ENCODE peak calls at places on chromosomes 3 and 15, in seven cellular contexts. M is PC-9; Z is stimulated activated CD4-positive, alpha-beta T cell treated with anti-CD3 and anti-CD28 coated beads, Interleukin-2, amount 100 ng/mL, for 48 hours; A is anterior cingulate cortex; O is HFFc6; U is MM.1S; H is ACHN. R is an unnamed sample.
A peak's percentile ranks its signal among the peaks of the same experiment; 100 is the strongest.

GRCh38 chr15:68051907-68052306 is 2.2 kb upstream of the PIAS1 start:
- DNase-seq in O (no peak), Z (no peak), U (no peak), M (no peak), H (no peak), A (no peak), R (no peak)

GRCh38 chr3:168117059-168117458 is 21.3 kb upstream of the GOLIM4 start:
- DNase-seq in O (no peak), A (no peak), Z (no peak), M (no peak), H (no peak), U (no peak), R (no peak)

GRCh38 chr3:3200632-3201212 is 21.2 kb upstream of the CRBN start:
- DNase-seq in O (peak; percentile 64), A (peak; percentile 15), H (peak; percentile 60), Z (peak; percentile 31), M (peak; percentile 25), U (peak; percentile 87), R (no peak)

GRCh38 chr3:183526838-183527420 is 28.6 kb downstream of the KLHL6 start:
- DNase-seq in U (no peak), Z (no peak), M (no peak), A (no peak), H (no peak), O (no peak), R (no peak)

GRCh38 chr3:61841111-61841845 is 279.9 kb downstream of the PTPRG start:
- DNase-seq in U (no peak), H (no peak), O (no peak), A (no peak), Z (no peak), M (no peak), R (no peak)

GRCh38 chr3:185764168-185764988 is 60.5 kb downstream of the IGF2BP2 start:
- DNase-seq in A (no peak), O (no peak), U (no peak), M (no peak), Z (no peak), H (no peak), R (no peak)

GRCh38 chr3:13890377-13891016 is 10.6 kb upstream of the WNT7A start:
- DNase-seq in A (no peak), M (peak; percentile 51), Z (no peak), O (no peak), U (no peak), H (no peak), R (peak; percentile 87)

GRCh38 chr15:90598053-90598577 is 68.4 kb downstream of the CRTC3 start:
- DNase-seq in Z (no peak), U (no peak), M (peak; percentile 65), O (peak; percentile 8), A (peak; percentile 41), H (no peak), R (no peak)

GRCh38 chr15:52710710-52711107 is 31.5 kb upstream of the ATOSA start:
- DNase-seq in O (no peak), A (no peak), H (no peak), U (no peak), M (no peak), Z (no peak), R (no peak)

GRCh38 chr3:66885326-66886000 is 112.6 kb upstream of the KBTBD8 start:
- DNase-seq in A (no peak), O (no peak), H (peak; percentile 86), M (no peak), Z (no peak), U (no peak), R (no peak)

GRCh38 chr3:80285370-80285769 is 517.6 kb upstream of the ROBO1 start:
- DNase-seq in U (no peak), H (no peak), O (no peak), M (no peak), A (no peak), Z (no peak), R (no peak)

GRCh38 chr15:65377976-65378366 is at the start of gene IGDCC3:
- DNase-seq in A (peak; percentile 39), O (no peak), M (no peak), Z (no peak), H (no peak), U (no peak), R (no peak)

GRCh38 chr3:134260984-134261383 is 10.3 kb upstream of the RYK start:
- DNase-seq in O (no peak), H (no peak), M (peak; percentile 34), A (no peak), Z (no peak), U (peak; percentile 23), R (no peak)

GRCh38 chr3:125186800-125187598 is 25.5 kb downstream of the SLC12A8 start:
- DNase-seq in H (no peak), U (no peak), Z (no peak), M (peak; percentile 10), O (no peak), A (no peak), R (no peak)

GRCh38 chr15:75145027-75145841 is 56.4 kb upstream of the C15orf39 start:
- DNase-seq in Z (no peak), U (no peak), A (no peak), H (no peak), O (peak; percentile 57), M (peak; percentile 27), R (no peak)

GRCh38 chr3:45021524-45021923 is 4.6 kb upstream of the CLEC3B start:
- DNase-seq in U (no peak), O (no peak), H (no peak), A (no peak), M (no peak), Z (no peak), R (no peak)

GRCh38 chr3:59185586-59186381 is 136.0 kb upstream of the CFAP20DC start:
- DNase-seq in H (no peak), Z (no peak), O (no peak), U (no peak), A (no peak), M (no peak), R (no peak)

GRCh38 chr3:67301556-67301955 is 303.4 kb downstream of the KBTBD8 start:
- DNase-seq in A (no peak), M (no peak), H (no peak), O (no peak), U (no peak), Z (no peak), R (no peak)

GRCh38 chr3:113242091-113242581 is 30.8 kb downstream of the BOC start:
- DNase-seq in U (no peak), Z (no peak), H (no peak), A (no peak), M (no peak), O (peak; percentile 25), R (no peak)

GRCh38 chr15:38745136-38745535 is 180.5 kb upstream of the RASGRP1 start:
- DNase-seq in H (no peak), U (no peak), A (no peak), M (no peak), O (no peak), Z (no peak), R (no peak)

GRCh38 chr3:62316525-62316924 is 56.8 kb downstream of the FEZF2 start:
- DNase-seq in H (no peak), U (no peak), A (no peak), O (no peak), Z (no peak), M (no peak), R (no peak)

GRCh38 chr3:33751320-33751719 is 33.3 kb upstream of the CLASP2 start:
- DNase-seq in H (no peak), O (no peak), U (no peak), Z (no peak), M (no peak), A (no peak), R (no peak)